ENCODE peak calls at places on chromosomes 12 and 14, in seven cellular contexts. U is breast epithelium, D is HCT116, Z is K562, P is pancreas, E is heart right ventricle, J is ovary. Q is an unnamed sample. For H3K27me3, the result is how much of the 10 kb centered on the place peaks cover.

GRCh38 chr12:21940972-21941521 is at the start of gene ABCC9:
- DNase-seq in P (peak), D (no peak), U (no peak), J (peak), Z (peak), E (peak), Q (peak)

GRCh38 chr14:52834440-52834842 is 43.0 kb upstream of the GNPNAT1 start:
- DNase-seq in E (no peak), Z (no peak), U (no peak), J (no peak), P (no peak), D (no peak), Q (no peak)

GRCh38 chr14:20873370-20874177 is 17.6 kb upstream of the RNASE3 start:
- DNase-seq in P (peak), U (peak), J (peak), D (peak), E (peak), Z (peak), Q (peak)

GRCh38 chr12:95130096-95130495 is 56.7 kb upstream of the NR2C1 start:
- DNase-seq in P (no peak), U (no peak), D (no peak), J (no peak), Z (no peak), E (no peak), Q (no peak)

GRCh38 chr12:70666364-70666763 is 29.1 kb upstream of the PTPRB start:
- DNase-seq in U (no peak), D (no peak), J (no peak), P (no peak), Z (no peak), E (no peak), Q (no peak)

GRCh38 chr12:10455766-10456165 is 2.6 kb upstream of the KLRC1 start:
- DNase-seq in J (no peak), P (no peak), U (no peak), D (no peak), E (no peak), Z (no peak), Q (no peak)

GRCh38 chr12:57181561-57182155 is 34.2 kb upstream of the LRP1-AS start:
- DNase-seq in D (no peak), U (no peak), P (no peak), J (no peak), Z (no peak), E (no peak), Q (no peak)

GRCh38 chr14:68278568-68279436 is 459.2 kb downstream of the RAD51B start:
- DNase-seq in Z (peak), P (no peak), J (no peak), E (no peak), D (peak), U (no peak), Q (no peak)

GRCh38 chr14:64705406-64706118 is 1.3 kb downstream of the PLEKHG3 start:
- DNase-seq in J (peak), D (no peak), P (peak), U (no peak), Z (no peak), E (peak), Q (no peak)

GRCh38 chr12:70719672-70720420 is 82.6 kb upstream of the PTPRB start:
- DNase-seq in Z (peak), J (no peak), E (peak), P (no peak), U (no peak), D (no peak), Q (peak)

GRCh38 chr12:79689041-79689476 is 1.7 kb downstream of the PAWR start:
- DNase-seq in P (no peak), Z (no peak), D (no peak), E (no peak), U (no peak), J (no peak), Q (no peak)

GRCh38 chr12:79691299-79692248 is 810 bp upstream of the PAWR start:
- DNase-seq in P (no peak), U (no peak), J (no peak), D (no peak), Z (no peak), E (no peak), Q (no peak)

GRCh38 chr12:79690606-79691298 is at the start of gene PAWR:
- DNase-seq in J (peak), Z (no peak), U (peak), D (peak), P (peak), E (peak), Q (peak)

GRCh38 chr12:79689477-79690155 is 1.1 kb downstream of the PAWR start:
- DNase-seq in D (no peak), Z (no peak), U (no peak), P (peak), J (peak), E (peak), Q (peak)

GRCh38 chr12:79690156-79690605 is 583 bp downstream of the PAWR start:
- DNase-seq in Z (no peak), D (no peak), E (no peak), U (no peak), P (peak), J (peak), Q (no peak)
- H3K27ac ChIP-seq in Z (no peak), D (peak), E (peak), U (peak), P (peak), J (peak), Q (peak)

GRCh38 chr12:98371419-98371818 is 144.0 kb upstream of the TMPO start:
- DNase-seq in D (no peak), Z (peak), J (no peak), U (no peak), P (no peak), E (no peak), Q (no peak)

GRCh38 chr12:98373019-98373554 is 142.3 kb upstream of the TMPO start:
- DNase-seq in J (no peak), U (no peak), D (peak), E (no peak), Z (peak), P (no peak), Q (no peak)

GRCh38 chr12:98370976-98371375 is 144.4 kb upstream of the TMPO start:
- DNase-seq in E (no peak), D (no peak), P (no peak), U (no peak), Z (no peak), J (no peak), Q (no peak)

GRCh38 chr12:98373982-98374381 is 141.4 kb upstream of the TMPO start:
- DNase-seq in Z (peak), J (no peak), U (no peak), D (no peak), E (no peak), P (no peak), Q (no peak)

DNA sequence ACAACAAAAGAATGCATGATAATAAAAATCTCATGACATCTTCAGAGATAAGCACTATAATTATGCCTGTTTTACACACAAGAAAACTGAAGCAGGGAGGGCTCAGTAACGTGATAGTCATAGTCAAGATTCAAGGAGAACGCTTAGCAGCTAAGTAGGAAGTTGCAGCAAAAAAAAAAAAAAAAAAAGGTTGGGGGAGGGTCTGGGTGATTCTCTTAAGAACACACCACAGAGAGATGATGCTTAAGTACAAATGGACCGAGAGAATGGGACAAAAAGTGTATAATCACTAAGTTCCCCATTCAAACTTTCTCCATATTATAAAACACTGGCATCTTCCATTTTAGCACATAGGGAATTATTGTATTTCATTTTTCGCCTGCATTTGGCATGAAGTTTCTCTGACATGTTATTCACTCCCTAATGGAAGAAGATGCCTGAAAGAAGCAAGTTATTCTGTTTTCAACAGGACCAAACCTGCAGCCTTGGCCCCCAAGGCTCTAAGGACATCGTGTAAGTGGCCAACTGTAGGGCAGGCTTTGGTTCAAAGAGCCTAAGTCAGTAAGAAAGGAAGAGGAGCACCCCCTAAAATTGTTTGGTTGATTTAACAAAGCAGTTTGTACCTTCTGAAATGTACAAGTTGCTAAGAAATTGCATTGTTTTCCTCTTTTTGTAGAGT is 142.9 kb upstream of the TMPO start:
- DNase-seq in D (no peak), P (no peak), Z (no peak), E (no peak), U (no peak), J (no peak), Q (no peak)
- H3K27me3 ChIP-seq in D (under half), P (under half), Z (under half), E (under half), U (under half), J (under half), Q (under half)

GRCh38 chr12:76556373-76556772 is 3.2 kb downstream of the OSBPL8 start:
- DNase-seq in P (no peak), D (no peak), E (no peak), Z (no peak), J (no peak), U (no peak), Q (no peak)

GRCh38 chr12:76562158-76562557 is 2.6 kb upstream of the OSBPL8 start:
- DNase-seq in P (no peak), J (no peak), E (no peak), U (no peak), Z (no peak), D (no peak), Q (no peak)

GRCh38 chr12:76560083-76560491 is 516 bp upstream of the OSBPL8 start:
- DNase-seq in P (no peak), Z (no peak), J (no peak), E (no peak), U (no peak), D (no peak), Q (no peak)

GRCh38 chr12:76558684-76559276 is 791 bp downstream of the OSBPL8 start:
- DNase-seq in E (peak), P (peak), D (no peak), U (peak), J (no peak), Z (peak), Q (peak)

DNA sequence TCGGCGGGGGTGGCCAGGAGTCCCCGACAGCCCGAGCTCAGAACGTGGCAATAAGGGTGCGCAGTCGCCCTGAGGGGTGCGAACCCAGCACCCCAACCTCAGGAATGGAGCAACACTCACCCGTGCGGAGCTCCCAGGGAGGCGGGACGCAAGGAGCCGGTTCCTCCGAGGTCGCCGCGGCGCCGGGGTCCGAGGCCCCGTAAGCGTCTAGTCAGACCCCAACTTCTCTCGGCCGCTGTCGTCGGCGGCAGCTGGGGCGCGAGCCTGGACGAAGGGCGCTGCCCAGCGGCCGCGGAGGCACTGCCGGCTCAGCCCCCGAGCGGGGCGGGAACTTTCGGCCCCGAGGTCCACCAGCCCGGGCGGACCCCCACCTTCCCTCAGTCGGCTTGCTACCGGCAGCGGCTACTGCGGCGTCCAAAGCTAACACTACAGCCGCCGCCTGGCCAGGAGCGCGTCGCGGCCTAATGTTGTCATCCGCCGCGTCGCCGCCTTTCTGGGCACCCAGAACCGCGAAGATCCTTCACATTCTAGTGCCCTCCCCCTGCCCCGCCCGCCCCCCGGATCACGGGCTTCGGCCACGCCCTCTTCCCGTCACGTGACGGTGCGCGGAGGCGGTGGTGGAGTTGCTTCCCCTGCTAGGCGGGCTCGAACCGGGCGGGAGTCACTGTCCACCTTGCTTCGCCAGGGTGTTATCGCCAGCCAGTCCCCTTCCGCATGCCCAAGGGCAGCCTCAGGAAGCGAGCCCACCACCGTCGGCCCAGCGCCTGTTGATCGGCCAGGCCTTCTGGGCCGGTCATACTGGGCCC is at the start of gene OSBPL8:
- DNase-seq in Z (peak), D (peak), E (peak), P (peak), U (peak), J (peak), Q (peak)
- TF ChIP-seq CTCF in Z (peak), D (no peak), E (peak), P (no peak), U (no peak), J (peak), Q (peak)

GRCh38 chr14:23299558-23299957 is 3.1 kb downstream of the PPP1R3E start:
- DNase-seq in E (no peak), P (no peak), J (no peak), U (no peak), Z (peak), D (no peak), Q (no peak)
- H3K27ac ChIP-seq in E (peak), P (no peak), J (no peak), U (peak), Z (no peak), D (no peak), Q (peak)

GRCh38 chr12:53701518-53702264 is 25.6 kb downstream of the CALCOCO1 start:
- DNase-seq in P (peak), E (peak), Z (peak), J (peak), U (peak), D (peak), Q (peak)
- H3K27me3 ChIP-seq in P (under half), E (half or more), Z (under half), J (under half), U (under half), D (under half), Q (half or more)

GRCh38 chr12:121184425-121184824 is 25.5 kb upstream of the P2RX4 start:
- DNase-seq in P (no peak), U (no peak), J (no peak), D (no peak), Z (no peak), E (no peak), Q (no peak)
- TF ChIP-seq CTCF in P (no peak), U (no peak), J (no peak), D (no peak), Z (no peak), E (no peak), Q (no peak)

DNA sequence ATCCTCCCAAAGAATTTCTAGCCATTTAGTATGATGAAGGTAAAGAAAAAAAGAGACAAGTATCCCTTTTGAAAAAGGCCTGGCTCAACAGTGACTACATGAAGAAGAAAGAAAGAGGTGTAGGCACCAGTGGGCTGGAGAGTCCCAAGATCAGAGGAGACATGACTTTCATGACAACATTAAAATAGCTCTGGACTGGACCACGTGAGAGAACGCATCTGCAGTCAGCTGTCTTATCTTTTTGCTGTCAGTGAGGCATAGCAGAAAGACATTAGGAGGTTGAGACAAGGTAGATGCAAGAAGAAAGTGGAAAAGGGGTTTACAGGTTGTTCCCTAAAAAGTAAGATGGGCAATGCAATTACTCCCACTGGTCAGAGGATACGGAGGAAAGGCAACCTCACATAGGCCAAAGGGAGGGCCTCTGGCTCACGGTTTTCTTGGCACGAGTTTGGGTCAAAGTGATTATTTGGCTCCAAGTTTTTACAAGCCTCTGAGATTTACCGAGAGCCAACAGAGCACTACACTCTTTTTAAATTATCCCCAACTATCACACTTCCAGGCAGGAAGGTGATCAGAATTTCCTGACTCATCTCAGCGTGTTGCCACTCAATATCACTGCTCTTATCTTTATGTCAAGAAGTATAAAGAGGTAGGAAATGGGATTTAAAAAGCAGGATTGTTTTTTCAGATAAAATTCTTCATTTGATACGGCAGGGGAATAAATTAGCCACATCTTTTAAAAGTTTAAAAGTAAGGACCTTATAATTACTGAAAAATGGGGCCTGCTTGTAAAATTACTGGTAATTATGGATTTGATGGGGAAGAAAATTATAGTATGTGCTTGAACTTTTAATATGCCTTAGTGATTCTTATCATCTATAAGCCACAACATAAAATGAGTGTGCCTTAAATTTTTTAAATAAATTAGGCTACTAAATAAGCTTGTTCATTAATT is 29.2 kb downstream of the TMTC1 start:
- DNase-seq in U (no peak), J (no peak), E (no peak), Z (no peak), D (no peak), P (no peak), Q (no peak)
- H3K27ac ChIP-seq in U (no peak), J (no peak), E (peak), Z (no peak), D (no peak), P (no peak), Q (peak)

Q was measured in left ventricle myocardium inferior.